ENCODE peak calls at places on chromosomes 12 and 14, in nine cellular contexts. One of them, this sample, is unnamed.

GRCh38 chr14:79949906-79950305 is 261.4 kb downstream of the DIO2 start:
- DNase-seq in M059J: no peak
- DNase-seq in COR-L47: no peak
- DNase-seq in PC-3: no peak
- DNase-seq in activated CD8-positive, alpha-beta memory T cell treated with anti-CD3 and anti-CD28 coated beads for 48 hours: no peak
- DNase-seq in stimulated activated CD4-positive, alpha-beta T cell treated with anti-CD3 and anti-CD28 coated beads, Interleukin-12 subunit alpha, Interleukin-12 subunit beta, amount 100 ng/mL, for 4 hours: no peak
- DNase-seq in neural crest cell: no peak
- DNase-seq in sciatic nerve: no peak
- DNase-seq in stimulated activated naive CD4-positive, alpha-beta T cell: no peak
- DNase-seq in this sample: no peak

GRCh38 chr14:24071836-24072420 is 566 bp downstream of the CPNE6 start:
- DNase-seq in neural crest cell: no peak
- DNase-seq in activated CD8-positive, alpha-beta memory T cell treated with anti-CD3 and anti-CD28 coated beads for 48 hours: no peak
- DNase-seq in stimulated activated CD4-positive, alpha-beta T cell treated with anti-CD3 and anti-CD28 coated beads, Interleukin-12 subunit alpha, Interleukin-12 subunit beta, amount 100 ng/mL, for 4 hours: no peak
- DNase-seq in COR-L47: no peak
- DNase-seq in sciatic nerve: no peak
- DNase-seq in M059J: no peak
- DNase-seq in stimulated activated naive CD4-positive, alpha-beta T cell: no peak
- DNase-seq in PC-3: no peak
- DNase-seq in this sample: no peak

GRCh38 chr12:50057000-50057841 is at the start of gene ASIC1:
- DNase-seq in stimulated activated naive CD4-positive, alpha-beta T cell: peak
- DNase-seq in neural crest cell: peak
- DNase-seq in stimulated activated CD4-positive, alpha-beta T cell treated with anti-CD3 and anti-CD28 coated beads, Interleukin-12 subunit alpha, Interleukin-12 subunit beta, amount 100 ng/mL, for 4 hours: peak
- DNase-seq in activated CD8-positive, alpha-beta memory T cell treated with anti-CD3 and anti-CD28 coated beads for 48 hours: peak
- DNase-seq in COR-L47: peak
- DNase-seq in sciatic nerve: peak
- DNase-seq in PC-3: peak
- DNase-seq in M059J: peak
- DNase-seq in this sample: peak

GRCh38 chr12:53425515-53426150 is 2.0 kb downstream of the AMHR2 start:
- DNase-seq in COR-L47: no peak
- DNase-seq in stimulated activated naive CD4-positive, alpha-beta T cell: no peak
- DNase-seq in neural crest cell: no peak
- DNase-seq in M059J: no peak
- DNase-seq in PC-3: no peak
- DNase-seq in sciatic nerve: no peak
- DNase-seq in stimulated activated CD4-positive, alpha-beta T cell treated with anti-CD3 and anti-CD28 coated beads, Interleukin-12 subunit alpha, Interleukin-12 subunit beta, amount 100 ng/mL, for 4 hours: no peak
- DNase-seq in activated CD8-positive, alpha-beta memory T cell treated with anti-CD3 and anti-CD28 coated beads for 48 hours: no peak
- DNase-seq in this sample: no peak

GRCh38 chr14:22370084-22370847 is 218.8 kb downstream of the DAD1 start:
- DNase-seq in PC-3: peak
- DNase-seq in stimulated activated naive CD4-positive, alpha-beta T cell: no peak
- DNase-seq in sciatic nerve: no peak
- DNase-seq in neural crest cell: no peak
- DNase-seq in COR-L47: no peak
- DNase-seq in stimulated activated CD4-positive, alpha-beta T cell treated with anti-CD3 and anti-CD28 coated beads, Interleukin-12 subunit alpha, Interleukin-12 subunit beta, amount 100 ng/mL, for 4 hours: no peak
- DNase-seq in activated CD8-positive, alpha-beta memory T cell treated with anti-CD3 and anti-CD28 coated beads for 48 hours: no peak
- DNase-seq in M059J: peak
- DNase-seq in this sample: no peak

GRCh38 chr14:47278233-47278842 is 397.1 kb downstream of the MDGA2 start:
- DNase-seq in PC-3: peak
- DNase-seq in neural crest cell: peak
- DNase-seq in sciatic nerve: peak
- DNase-seq in stimulated activated CD4-positive, alpha-beta T cell treated with anti-CD3 and anti-CD28 coated beads, Interleukin-12 subunit alpha, Interleukin-12 subunit beta, amount 100 ng/mL, for 4 hours: peak
- DNase-seq in M059J: peak
- DNase-seq in activated CD8-positive, alpha-beta memory T cell treated with anti-CD3 and anti-CD28 coated beads for 48 hours: peak
- DNase-seq in COR-L47: peak
- DNase-seq in stimulated activated naive CD4-positive, alpha-beta T cell: no peak
- DNase-seq in this sample: peak

GRCh38 chr12:106863185-106863584 is 88.7 kb downstream of the RIC8B start:
- DNase-seq in stimulated activated naive CD4-positive, alpha-beta T cell: no peak
- DNase-seq in COR-L47: no peak
- DNase-seq in M059J: no peak
- DNase-seq in sciatic nerve: no peak
- DNase-seq in activated CD8-positive, alpha-beta memory T cell treated with anti-CD3 and anti-CD28 coated beads for 48 hours: no peak
- DNase-seq in neural crest cell: no peak
- DNase-seq in stimulated activated CD4-positive, alpha-beta T cell treated with anti-CD3 and anti-CD28 coated beads, Interleukin-12 subunit alpha, Interleukin-12 subunit beta, amount 100 ng/mL, for 4 hours: no peak
- DNase-seq in PC-3: no peak
- DNase-seq in this sample: no peak

GRCh38 chr12:88951860-88952483 is 371.7 kb upstream of the KITLG start:
- DNase-seq in M059J: peak
- DNase-seq in neural crest cell: no peak
- DNase-seq in PC-3: no peak
- DNase-seq in activated CD8-positive, alpha-beta memory T cell treated with anti-CD3 and anti-CD28 coated beads for 48 hours: no peak
- DNase-seq in stimulated activated CD4-positive, alpha-beta T cell treated with anti-CD3 and anti-CD28 coated beads, Interleukin-12 subunit alpha, Interleukin-12 subunit beta, amount 100 ng/mL, for 4 hours: no peak
- DNase-seq in stimulated activated naive CD4-positive, alpha-beta T cell: no peak
- DNase-seq in sciatic nerve: no peak
- DNase-seq in COR-L47: no peak
- DNase-seq in this sample: peak

GRCh38 chr12:132506328-132506727 is 16.4 kb downstream of the FBRSL1 start:
- DNase-seq in activated CD8-positive, alpha-beta memory T cell treated with anti-CD3 and anti-CD28 coated beads for 48 hours: no peak
- DNase-seq in neural crest cell: no peak
- DNase-seq in M059J: no peak
- DNase-seq in COR-L47: no peak
- DNase-seq in sciatic nerve: no peak
- DNase-seq in PC-3: no peak
- DNase-seq in stimulated activated naive CD4-positive, alpha-beta T cell: no peak
- DNase-seq in stimulated activated CD4-positive, alpha-beta T cell treated with anti-CD3 and anti-CD28 coated beads, Interleukin-12 subunit alpha, Interleukin-12 subunit beta, amount 100 ng/mL, for 4 hours: no peak
- DNase-seq in this sample: no peak

GRCh38 chr14:105330491-105330895 is 15.9 kb downstream of the PACS2 start:
- DNase-seq in stimulated activated naive CD4-positive, alpha-beta T cell: no peak
- DNase-seq in PC-3: peak
- DNase-seq in sciatic nerve: no peak
- DNase-seq in M059J: peak
- DNase-seq in COR-L47: no peak
- DNase-seq in neural crest cell: no peak
- DNase-seq in stimulated activated CD4-positive, alpha-beta T cell treated with anti-CD3 and anti-CD28 coated beads, Interleukin-12 subunit alpha, Interleukin-12 subunit beta, amount 100 ng/mL, for 4 hours: no peak
- DNase-seq in activated CD8-positive, alpha-beta memory T cell treated with anti-CD3 and anti-CD28 coated beads for 48 hours: no peak
- DNase-seq in this sample: no peak

GRCh38 chr12:87348071-87348470 is 681.1 kb downstream of the C12orf50 start:
- DNase-seq in M059J: no peak
- DNase-seq in stimulated activated naive CD4-positive, alpha-beta T cell: no peak
- DNase-seq in stimulated activated CD4-positive, alpha-beta T cell treated with anti-CD3 and anti-CD28 coated beads, Interleukin-12 subunit alpha, Interleukin-12 subunit beta, amount 100 ng/mL, for 4 hours: no peak
- DNase-seq in COR-L47: no peak
- DNase-seq in PC-3: peak
- DNase-seq in activated CD8-positive, alpha-beta memory T cell treated with anti-CD3 and anti-CD28 coated beads for 48 hours: no peak
- DNase-seq in neural crest cell: no peak
- DNase-seq in sciatic nerve: no peak
- DNase-seq in this sample: no peak

GRCh38 chr14:66623838-66624237 is 115.9 kb downstream of the GPHN start:
- DNase-seq in stimulated activated CD4-positive, alpha-beta T cell treated with anti-CD3 and anti-CD28 coated beads, Interleukin-12 subunit alpha, Interleukin-12 subunit beta, amount 100 ng/mL, for 4 hours: no peak
- DNase-seq in COR-L47: no peak
- DNase-seq in stimulated activated naive CD4-positive, alpha-beta T cell: no peak
- DNase-seq in M059J: no peak
- DNase-seq in PC-3: no peak
- DNase-seq in sciatic nerve: no peak
- DNase-seq in activated CD8-positive, alpha-beta memory T cell treated with anti-CD3 and anti-CD28 coated beads for 48 hours: no peak
- DNase-seq in neural crest cell: no peak
- DNase-seq in this sample: no peak

GRCh38 chr12:58363971-58364370 is 422.6 kb downstream of the ATP23 start:
- DNase-seq in stimulated activated CD4-positive, alpha-beta T cell treated with anti-CD3 and anti-CD28 coated beads, Interleukin-12 subunit alpha, Interleukin-12 subunit beta, amount 100 ng/mL, for 4 hours: no peak
- DNase-seq in COR-L47: no peak
- DNase-seq in PC-3: no peak
- DNase-seq in activated CD8-positive, alpha-beta memory T cell treated with anti-CD3 and anti-CD28 coated beads for 48 hours: no peak
- DNase-seq in neural crest cell: no peak
- DNase-seq in sciatic nerve: no peak
- DNase-seq in M059J: no peak
- DNase-seq in stimulated activated naive CD4-positive, alpha-beta T cell: no peak
- DNase-seq in this sample: no peak

GRCh38 chr12:124172646-124173045 is 122.2 kb upstream of the RFLNA start:
- DNase-seq in sciatic nerve: no peak
- DNase-seq in stimulated activated CD4-positive, alpha-beta T cell treated with anti-CD3 and anti-CD28 coated beads, Interleukin-12 subunit alpha, Interleukin-12 subunit beta, amount 100 ng/mL, for 4 hours: no peak
- DNase-seq in M059J: peak
- DNase-seq in stimulated activated naive CD4-positive, alpha-beta T cell: no peak
- DNase-seq in PC-3: peak
- DNase-seq in COR-L47: no peak
- DNase-seq in activated CD8-positive, alpha-beta memory T cell treated with anti-CD3 and anti-CD28 coated beads for 48 hours: no peak
- DNase-seq in neural crest cell: no peak
- DNase-seq in this sample: no peak

GRCh38 chr14:32950584-32950983 is 11.9 kb downstream of the NPAS3 start:
- DNase-seq in neural crest cell: no peak
- DNase-seq in COR-L47: no peak
- DNase-seq in activated CD8-positive, alpha-beta memory T cell treated with anti-CD3 and anti-CD28 coated beads for 48 hours: no peak
- DNase-seq in sciatic nerve: no peak
- DNase-seq in stimulated activated CD4-positive, alpha-beta T cell treated with anti-CD3 and anti-CD28 coated beads, Interleukin-12 subunit alpha, Interleukin-12 subunit beta, amount 100 ng/mL, for 4 hours: no peak
- DNase-seq in PC-3: peak
- DNase-seq in stimulated activated naive CD4-positive, alpha-beta T cell: no peak
- DNase-seq in M059J: peak
- DNase-seq in this sample: no peak

GRCh38 chr12:18798445-18799139 is 60.7 kb downstream of the CAPZA3 start:
- DNase-seq in stimulated activated naive CD4-positive, alpha-beta T cell: no peak
- DNase-seq in COR-L47: no peak
- DNase-seq in neural crest cell: no peak
- DNase-seq in activated CD8-positive, alpha-beta memory T cell treated with anti-CD3 and anti-CD28 coated beads for 48 hours: no peak
- DNase-seq in sciatic nerve: no peak
- DNase-seq in M059J: no peak
- DNase-seq in PC-3: no peak
- DNase-seq in stimulated activated CD4-positive, alpha-beta T cell treated with anti-CD3 and anti-CD28 coated beads, Interleukin-12 subunit alpha, Interleukin-12 subunit beta, amount 100 ng/mL, for 4 hours: no peak
- DNase-seq in this sample: no peak

GRCh38 chr12:105983622-105984325 is 155.0 kb downstream of the NUAK1 start:
- DNase-seq in stimulated activated CD4-positive, alpha-beta T cell treated with anti-CD3 and anti-CD28 coated beads, Interleukin-12 subunit alpha, Interleukin-12 subunit beta, amount 100 ng/mL, for 4 hours: no peak
- DNase-seq in PC-3: peak
- DNase-seq in activated CD8-positive, alpha-beta memory T cell treated with anti-CD3 and anti-CD28 coated beads for 48 hours: no peak
- DNase-seq in M059J: peak
- DNase-seq in neural crest cell: no peak
- DNase-seq in sciatic nerve: no peak
- DNase-seq in stimulated activated naive CD4-positive, alpha-beta T cell: no peak
- DNase-seq in COR-L47: no peak
- DNase-seq in this sample: peak

GRCh38 chr12:68420225-68421008 is 88.3 kb upstream of the MDM1 start:
- DNase-seq in neural crest cell: no peak
- DNase-seq in PC-3: no peak
- DNase-seq in activated CD8-positive, alpha-beta memory T cell treated with anti-CD3 and anti-CD28 coated beads for 48 hours: no peak
- DNase-seq in stimulated activated CD4-positive, alpha-beta T cell treated with anti-CD3 and anti-CD28 coated beads, Interleukin-12 subunit alpha, Interleukin-12 subunit beta, amount 100 ng/mL, for 4 hours: no peak
- DNase-seq in M059J: peak
- DNase-seq in COR-L47: no peak
- DNase-seq in sciatic nerve: no peak
- DNase-seq in stimulated activated naive CD4-positive, alpha-beta T cell: no peak
- DNase-seq in this sample: no peak

GRCh38 chr12:123141615-123142517 is 9.0 kb downstream of the PITPNM2 start:
- DNase-seq in stimulated activated CD4-positive, alpha-beta T cell treated with anti-CD3 and anti-CD28 coated beads, Interleukin-12 subunit alpha, Interleukin-12 subunit beta, amount 100 ng/mL, for 4 hours: no peak
- DNase-seq in COR-L47: no peak
- DNase-seq in PC-3: peak
- DNase-seq in activated CD8-positive, alpha-beta memory T cell treated with anti-CD3 and anti-CD28 coated beads for 48 hours: no peak
- DNase-seq in neural crest cell: no peak
- DNase-seq in sciatic nerve: peak
- DNase-seq in stimulated activated naive CD4-positive, alpha-beta T cell: no peak
- DNase-seq in M059J: peak
- DNase-seq in this sample: peak

GRCh38 chr14:51957950-51958349 is 31.4 kb upstream of the RTRAF start:
- DNase-seq in sciatic nerve: no peak
- DNase-seq in M059J: peak
- DNase-seq in neural crest cell: no peak
- DNase-seq in COR-L47: no peak
- DNase-seq in stimulated activated CD4-positive, alpha-beta T cell treated with anti-CD3 and anti-CD28 coated beads, Interleukin-12 subunit alpha, Interleukin-12 subunit beta, amount 100 ng/mL, for 4 hours: no peak
- DNase-seq in PC-3: no peak
- DNase-seq in stimulated activated naive CD4-positive, alpha-beta T cell: no peak
- DNase-seq in activated CD8-positive, alpha-beta memory T cell treated with anti-CD3 and anti-CD28 coated beads for 48 hours: no peak
- DNase-seq in this sample: no peak

GRCh38 chr14:99734406-99735051 is 50.4 kb downstream of the CYP46A1 start:
- DNase-seq in COR-L47: peak
- DNase-seq in sciatic nerve: peak
- DNase-seq in activated CD8-positive, alpha-beta memory T cell treated with anti-CD3 and anti-CD28 coated beads for 48 hours: no peak
- DNase-seq in PC-3: no peak
- DNase-seq in stimulated activated CD4-positive, alpha-beta T cell treated with anti-CD3 and anti-CD28 coated beads, Interleukin-12 subunit alpha, Interleukin-12 subunit beta, amount 100 ng/mL, for 4 hours: no peak
- DNase-seq in stimulated activated naive CD4-positive, alpha-beta T cell: no peak
- DNase-seq in neural crest cell: no peak
- DNase-seq in M059J: no peak
- DNase-seq in this sample: no peak

GRCh38 chr12:104108755-104109445 is 29.1 kb downstream of the NFYB start:
- DNase-seq in stimulated activated CD4-positive, alpha-beta T cell treated with anti-CD3 and anti-CD28 coated beads, Interleukin-12 subunit alpha, Interleukin-12 subunit beta, amount 100 ng/mL, for 4 hours: peak
- DNase-seq in PC-3: peak
- DNase-seq in COR-L47: peak
- DNase-seq in M059J: peak
- DNase-seq in sciatic nerve: peak
- DNase-seq in neural crest cell: peak
- DNase-seq in activated CD8-positive, alpha-beta memory T cell treated with anti-CD3 and anti-CD28 coated beads for 48 hours: peak
- DNase-seq in stimulated activated naive CD4-positive, alpha-beta T cell: peak
- DNase-seq in this sample: peak

GRCh38 chr14:78010688-78011087 is 159.5 kb upstream of the NRXN3 start:
- DNase-seq in neural crest cell: no peak
- DNase-seq in M059J: peak
- DNase-seq in stimulated activated CD4-positive, alpha-beta T cell treated with anti-CD3 and anti-CD28 coated beads, Interleukin-12 subunit alpha, Interleukin-12 subunit beta, amount 100 ng/mL, for 4 hours: no peak
- DNase-seq in stimulated activated naive CD4-positive, alpha-beta T cell: no peak
- DNase-seq in PC-3: peak
- DNase-seq in COR-L47: no peak
- DNase-seq in activated CD8-positive, alpha-beta memory T cell treated with anti-CD3 and anti-CD28 coated beads for 48 hours: no peak
- DNase-seq in sciatic nerve: no peak
- DNase-seq in this sample: no peak

GRCh38 chr12:128715485-128715884 is 108.3 kb downstream of the SLC15A4 start:
- DNase-seq in stimulated activated CD4-positive, alpha-beta T cell treated with anti-CD3 and anti-CD28 coated beads, Interleukin-12 subunit alpha, Interleukin-12 subunit beta, amount 100 ng/mL, for 4 hours: no peak
- DNase-seq in PC-3: no peak
- DNase-seq in neural crest cell: no peak
- DNase-seq in sciatic nerve: no peak
- DNase-seq in activated CD8-positive, alpha-beta memory T cell treated with anti-CD3 and anti-CD28 coated beads for 48 hours: no peak
- DNase-seq in COR-L47: no peak
- DNase-seq in M059J: no peak
- DNase-seq in stimulated activated naive CD4-positive, alpha-beta T cell: no peak
- DNase-seq in this sample: no peak

GRCh38 chr12:128745772-128746689 is 77.7 kb downstream of the SLC15A4 start:
- DNase-seq in activated CD8-positive, alpha-beta memory T cell treated with anti-CD3 and anti-CD28 coated beads for 48 hours: no peak
- DNase-seq in neural crest cell: no peak
- DNase-seq in sciatic nerve: no peak
- DNase-seq in stimulated activated naive CD4-positive, alpha-beta T cell: no peak
- DNase-seq in COR-L47: no peak
- DNase-seq in PC-3: no peak
- DNase-seq in stimulated activated CD4-positive, alpha-beta T cell treated with anti-CD3 and anti-CD28 coated beads, Interleukin-12 subunit alpha, Interleukin-12 subunit beta, amount 100 ng/mL, for 4 hours: no peak
- DNase-seq in M059J: no peak
- DNase-seq in this sample: no peak

GRCh38 chr14:105853907-105854599 is 327.7 kb downstream of the TMEM121 start:
- DNase-seq in activated CD8-positive, alpha-beta memory T cell treated with anti-CD3 and anti-CD28 coated beads for 48 hours: no peak
- DNase-seq in stimulated activated CD4-positive, alpha-beta T cell treated with anti-CD3 and anti-CD28 coated beads, Interleukin-12 subunit alpha, Interleukin-12 subunit beta, amount 100 ng/mL, for 4 hours: no peak
- DNase-seq in M059J: no peak
- DNase-seq in sciatic nerve: peak
- DNase-seq in stimulated activated naive CD4-positive, alpha-beta T cell: no peak
- DNase-seq in COR-L47: no peak
- DNase-seq in neural crest cell: no peak
- DNase-seq in PC-3: no peak
- DNase-seq in this sample: no peak

GRCh38 chr12:57010627-57011224 is 4.4 kb upstream of the ZBTB39 start:
- DNase-seq in stimulated activated CD4-positive, alpha-beta T cell treated with anti-CD3 and anti-CD28 coated beads, Interleukin-12 subunit alpha, Interleukin-12 subunit beta, amount 100 ng/mL, for 4 hours: no peak
- DNase-seq in COR-L47: no peak
- DNase-seq in sciatic nerve: peak
- DNase-seq in stimulated activated naive CD4-positive, alpha-beta T cell: no peak
- DNase-seq in PC-3: no peak
- DNase-seq in M059J: no peak
- DNase-seq in neural crest cell: no peak
- DNase-seq in activated CD8-positive, alpha-beta memory T cell treated with anti-CD3 and anti-CD28 coated beads for 48 hours: no peak
- DNase-seq in this sample: no peak

GRCh38 chr14:60753264-60754126 is 18.9 kb downstream of the MNAT1 start:
- DNase-seq in neural crest cell: no peak
- DNase-seq in PC-3: no peak
- DNase-seq in COR-L47: no peak
- DNase-seq in stimulated activated CD4-positive, alpha-beta T cell treated with anti-CD3 and anti-CD28 coated beads, Interleukin-12 subunit alpha, Interleukin-12 subunit beta, amount 100 ng/mL, for 4 hours: no peak
- DNase-seq in activated CD8-positive, alpha-beta memory T cell treated with anti-CD3 and anti-CD28 coated beads for 48 hours: no peak
- DNase-seq in stimulated activated naive CD4-positive, alpha-beta T cell: peak
- DNase-seq in sciatic nerve: no peak
- DNase-seq in M059J: peak
- DNase-seq in this sample: no peak

GRCh38 chr14:61342486-61342885 is 21.1 kb downstream of the PRKCH start:
- DNase-seq in activated CD8-positive, alpha-beta memory T cell treated with anti-CD3 and anti-CD28 coated beads for 48 hours: no peak
- DNase-seq in sciatic nerve: no peak
- DNase-seq in neural crest cell: no peak
- DNase-seq in stimulated activated naive CD4-positive, alpha-beta T cell: peak
- DNase-seq in PC-3: no peak
- DNase-seq in M059J: no peak
- DNase-seq in stimulated activated CD4-positive, alpha-beta T cell treated with anti-CD3 and anti-CD28 coated beads, Interleukin-12 subunit alpha, Interleukin-12 subunit beta, amount 100 ng/mL, for 4 hours: peak
- DNase-seq in COR-L47: no peak
- DNase-seq in this sample: no peak

GRCh38 chr12:79274571-79275064 is 410.0 kb downstream of the SYT1 start:
- DNase-seq in M059J: peak
- DNase-seq in neural crest cell: no peak
- DNase-seq in stimulated activated CD4-positive, alpha-beta T cell treated with anti-CD3 and anti-CD28 coated beads, Interleukin-12 subunit alpha, Interleukin-12 subunit beta, amount 100 ng/mL, for 4 hours: no peak
- DNase-seq in stimulated activated naive CD4-positive, alpha-beta T cell: no peak
- DNase-seq in activated CD8-positive, alpha-beta memory T cell treated with anti-CD3 and anti-CD28 coated beads for 48 hours: no peak
- DNase-seq in PC-3: no peak
- DNase-seq in COR-L47: no peak
- DNase-seq in sciatic nerve: no peak
- DNase-seq in this sample: no peak

GRCh38 chr12:129241852-129242251 is 388.6 kb downstream of the GLT1D1 start:
- DNase-seq in neural crest cell: no peak
- DNase-seq in stimulated activated CD4-positive, alpha-beta T cell treated with anti-CD3 and anti-CD28 coated beads, Interleukin-12 subunit alpha, Interleukin-12 subunit beta, amount 100 ng/mL, for 4 hours: no peak
- DNase-seq in PC-3: no peak
- DNase-seq in COR-L47: no peak
- DNase-seq in sciatic nerve: no peak
- DNase-seq in stimulated activated naive CD4-positive, alpha-beta T cell: no peak
- DNase-seq in activated CD8-positive, alpha-beta memory T cell treated with anti-CD3 and anti-CD28 coated beads for 48 hours: no peak
- DNase-seq in M059J: no peak
- DNase-seq in this sample: no peak

This sample was measured in LoVo.